ENCODE peak calls at places on chromosomes 3 and 15, in seven cellular contexts. X, M, G, R, W, P and T are unnamed samples.
A peak's percentile ranks its signal among the peaks of the same experiment; 100 is the strongest.

GRCh38 chr3:108029466-108029865 is 61.4 kb downstream of the CD47 start:
- DNase-seq in W (no peak), X (no peak), G (no peak), P (no peak), M (peak; percentile 47), R (no peak), T (no peak)

GRCh38 chr3:45513041-45513440 is 81.5 kb upstream of the LIMD1 start:
- DNase-seq in P (no peak), X (no peak), M (no peak), R (no peak), W (no peak), G (no peak), T (no peak)

GRCh38 chr3:122392868-122393844 is 9.2 kb downstream of the FAM162A start:
- DNase-seq in M (peak; percentile 71), G (peak; percentile 2), P (peak; percentile 38), R (no peak), X (no peak), W (no peak), T (no peak)

GRCh38 chr3:98013428-98014349 is 21.4 kb downstream of the GABRR3 start:
- DNase-seq in M (no peak), R (no peak), G (no peak), P (no peak), W (no peak), X (no peak), T (no peak)

GRCh38 chr3:14434541-14435151 is 32.2 kb downstream of the SLC6A6 start:
- DNase-seq in G (no peak), W (no peak), P (no peak), X (no peak), R (no peak), M (no peak), T (no peak)

GRCh38 chr3:23874359-23875120 is 42.2 kb downstream of the NKIRAS1 start:
- DNase-seq in X (no peak), W (no peak), G (no peak), R (peak; percentile 54), P (no peak), M (peak; percentile 85), T (no peak)

GRCh38 chr15:38853608-38854007 is 289.0 kb upstream of the RASGRP1 start:
- DNase-seq in W (peak; percentile 18), M (peak; percentile 68), R (no peak), G (no peak), P (no peak), X (no peak), T (no peak)

GRCh38 chr3:184338538-184338945 is 1.1 kb downstream of the FAM131A start:
- DNase-seq in M (peak; percentile 35), X (no peak), W (no peak), P (no peak), G (peak; percentile 98), R (peak; percentile 51), T (no peak)

GRCh38 chr15:78212008-78212407 is 22.4 kb downstream of the ACSBG1 start:
- DNase-seq in G (no peak), M (no peak), R (no peak), W (no peak), P (no peak), X (no peak), T (no peak)

GRCh38 chr3:184788751-184789150 is 23.2 kb upstream of the VPS8 start:
- DNase-seq in G (no peak), P (no peak), R (no peak), W (no peak), X (no peak), M (peak; percentile 53), T (no peak)

GRCh38 chr15:80777836-80778620 is 1.1 kb upstream of the CEMIP start:
- DNase-seq in G (no peak), X (no peak), W (no peak), M (no peak), R (no peak), P (no peak), T (no peak)

GRCh38 chr3:186717039-186717457 is at the start of gene KNG1:
- DNase-seq in X (no peak), W (no peak), M (no peak), P (no peak), G (no peak), R (no peak), T (no peak)

GRCh38 chr3:98733778-98734281 is 29.3 kb upstream of the ST3GAL6 start:
- DNase-seq in X (no peak), G (no peak), R (no peak), M (no peak), W (no peak), P (no peak), T (no peak)

GRCh38 chr15:52670087-52670486 is 9.1 kb downstream of the ATOSA start:
- DNase-seq in G (no peak), W (no peak), X (no peak), R (no peak), P (no peak), M (no peak), T (no peak)